ENCODE peak calls at places on chromosomes 3 and 15, in nine cellular contexts. F is cardiac muscle cell; E is GM23248; I is neuronal stem cell; Y is CD8-positive, alpha-beta memory T cell; L is sigmoid colon; Z is psoas muscle; D is endodermal cell; V is PC-3. J is an unnamed sample.

GRCh38 chr3:188036375-188036985 is 117.5 kb upstream of the LPP start:
- DNase-seq in Z (no peak), V (no peak), D (no peak), Y (no peak), I (no peak), F (no peak), E (no peak), L (no peak), J (no peak)

GRCh38 chr3:116260491-116260890 is 184.8 kb downstream of the LSAMP start:
- DNase-seq in E (no peak), D (no peak), V (no peak), Z (no peak), I (no peak), Y (no peak), F (no peak), L (no peak), J (no peak)

GRCh38 chr3:190865828-190866227 is 3.3 kb upstream of the GMNC start:
- DNase-seq in V (peak), D (peak), Y (no peak), F (no peak), E (no peak), Z (no peak), I (no peak), L (no peak), J (no peak)

GRCh38 chr3:195762249-195762585 is 41.4 kb downstream of the MUC20 start:
- DNase-seq in E (no peak), Y (no peak), I (no peak), F (no peak), D (no peak), Z (no peak), L (no peak), V (no peak), J (no peak)

GRCh38 chr15:62791694-62792093 is 250.9 kb upstream of the TPM1 start:
- DNase-seq in V (no peak), Z (no peak), E (no peak), F (no peak), I (no peak), D (no peak), L (no peak), Y (no peak), J (no peak)

GRCh38 chr3:71172951-71173350 is 410.6 kb downstream of the FOXP1 start:
- DNase-seq in I (no peak), E (peak), F (no peak), Y (no peak), Z (no peak), V (no peak), L (no peak), D (no peak), J (no peak)

GRCh38 chr3:52777959-52778805 is 783 bp downstream of the ITIH1 start:
- DNase-seq in F (no peak), E (no peak), I (no peak), L (peak), V (no peak), D (peak), Y (no peak), Z (no peak), J (no peak)

GRCh38 chr3:104437891-104438290 is 928.8 kb upstream of the ALCAM start:
- DNase-seq in V (peak), D (peak), Y (no peak), Z (no peak), L (no peak), E (peak), I (no peak), F (no peak), J (no peak)

GRCh38 chr3:187531831-187532230 is 138.4 kb downstream of the SST start:
- DNase-seq in Y (no peak), V (no peak), I (no peak), F (no peak), E (peak), Z (no peak), L (no peak), D (no peak), J (no peak)

GRCh38 chr3:89223188-89223587 is 115.8 kb downstream of the EPHA3 start:
- DNase-seq in E (no peak), V (no peak), I (no peak), Y (no peak), F (no peak), Z (no peak), L (no peak), D (no peak), J (no peak)

GRCh38 chr3:107745354-107745753 is 222.6 kb downstream of the BBX start:
- DNase-seq in E (no peak), Z (no peak), L (no peak), I (no peak), F (no peak), D (no peak), V (no peak), Y (no peak), J (no peak)

GRCh38 chr3:167241048-167241845 is 138.8 kb downstream of the ZBBX start:
- DNase-seq in Y (no peak), D (no peak), V (no peak), I (no peak), E (no peak), Z (no peak), F (no peak), L (no peak), J (no peak)

GRCh38 chr3:4290272-4290893 is 12.8 kb upstream of the SETMAR start:
- DNase-seq in Z (no peak), L (no peak), Y (peak), E (peak), V (peak), D (peak), I (peak), F (peak), J (peak)

GRCh38 chr3:128348805-128349531 is 117.7 kb downstream of the DNAJB8 start:
- DNase-seq in Z (peak), I (no peak), D (no peak), Y (no peak), L (peak), F (no peak), E (peak), V (peak), J (no peak)

GRCh38 chr15:89442671-89443307 is 53.6 kb downstream of the RHCG start:
- DNase-seq in Z (peak), F (peak), L (no peak), I (peak), Y (no peak), D (peak), V (peak), E (peak), J (no peak)

GRCh38 chr15:59443341-59444081 is 5.5 kb downstream of the FAM81A start:
- DNase-seq in L (no peak), I (no peak), Z (no peak), F (no peak), V (no peak), D (peak), E (no peak), Y (no peak), J (no peak)

GRCh38 chr3:63364495-63364894 is 86.4 kb downstream of the SYNPR start:
- DNase-seq in Y (no peak), D (no peak), Z (no peak), I (no peak), L (no peak), F (peak), E (peak), V (peak), J (no peak)

GRCh38 chr3:167653750-167654149 is at the start of gene WDR49:
- DNase-seq in I (peak), Y (no peak), Z (no peak), L (no peak), E (no peak), V (no peak), F (no peak), D (peak), J (no peak)

GRCh38 chr15:85380860-85381535 is 595 bp downstream of the AKAP13 start:
- DNase-seq in Z (peak), Y (peak), D (no peak), V (peak), I (peak), L (peak), F (peak), E (peak), J (no peak)

GRCh38 chr3:14289590-14290453 is 111.2 kb downstream of the LSM3 start:
- DNase-seq in Y (no peak), L (no peak), D (no peak), F (peak), E (peak), V (peak), Z (no peak), I (no peak), J (peak)

GRCh38 chr3:185929192-185930151 is 8.3 kb downstream of the TRA2B start:
- DNase-seq in E (peak), Y (no peak), I (no peak), V (no peak), F (no peak), D (peak), L (no peak), Z (no peak), J (no peak)

GRCh38 chr3:185932213-185932612 is 5.6 kb downstream of the TRA2B start:
- DNase-seq in L (no peak), Z (no peak), F (no peak), Y (no peak), E (peak), V (no peak), D (peak), I (no peak), J (no peak)

GRCh38 chr3:185930393-185931107 is 7.3 kb downstream of the TRA2B start:
- DNase-seq in F (no peak), Y (no peak), V (no peak), Z (no peak), I (no peak), E (peak), L (no peak), D (peak), J (no peak)

GRCh38 chr3:185933374-185933950 is 4.4 kb downstream of the TRA2B start:
- DNase-seq in V (no peak), E (no peak), F (no peak), Y (no peak), I (no peak), Z (no peak), L (no peak), D (no peak), J (no peak)

GRCh38 chr3:185931777-185932176 is 6.0 kb downstream of the TRA2B start:
- DNase-seq in V (no peak), E (peak), L (no peak), Z (no peak), I (no peak), Y (no peak), D (no peak), F (no peak), J (no peak)
- H3K4me3 ChIP-seq in V (peak), E (peak), L (no peak), Z (peak), I (no peak), Y (peak), D (peak), F (peak), J (peak)

GRCh38 chr3:135966875-135967274 is 1.3 kb downstream of the PPP2R3A start:
- DNase-seq in I (no peak), V (no peak), D (no peak), F (no peak), L (no peak), E (peak), Y (no peak), Z (no peak), J (no peak)

GRCh38 chr3:135964160-135964955 is 1.2 kb upstream of the PPP2R3A start:
- DNase-seq in D (no peak), E (no peak), Y (no peak), L (no peak), I (no peak), F (no peak), V (no peak), Z (no peak), J (no peak)

GRCh38 chr3:135966349-135966695 is 794 bp downstream of the PPP2R3A start:
- DNase-seq in V (no peak), F (peak), E (no peak), D (no peak), Z (no peak), I (no peak), L (no peak), Y (no peak), J (no peak)

GRCh38 chr3:135965506-135966348 is at the start of gene PPP2R3A:
- DNase-seq in D (peak), L (peak), V (peak), E (peak), I (peak), F (peak), Y (peak), Z (peak), J (no peak)

DNA sequence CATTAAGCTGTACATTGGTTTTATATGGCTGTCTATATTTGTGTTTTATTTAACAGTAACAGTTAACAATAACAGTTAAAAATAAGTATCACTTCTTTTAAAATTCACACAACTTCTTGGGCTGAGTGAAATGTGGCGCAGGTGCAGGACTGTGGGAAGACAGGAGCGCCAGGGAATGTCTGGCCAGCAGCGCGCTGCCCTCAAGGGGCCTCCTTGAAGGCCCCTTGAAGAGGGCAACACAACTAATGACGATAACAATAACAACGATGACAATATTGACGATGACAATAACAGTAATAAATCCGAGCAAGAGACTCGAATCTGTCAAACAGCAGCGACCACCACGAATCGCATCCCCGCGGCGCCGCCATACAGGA is 411 bp upstream of the PPP2R3A start:
- DNase-seq in D (no peak), F (no peak), V (no peak), I (no peak), Z (no peak), L (no peak), E (no peak), Y (no peak), J (no peak)
- H3K4me3 ChIP-seq in D (peak), F (peak), V (peak), I (peak), Z (peak), L (peak), E (peak), Y (no peak), J (peak)

DNA sequence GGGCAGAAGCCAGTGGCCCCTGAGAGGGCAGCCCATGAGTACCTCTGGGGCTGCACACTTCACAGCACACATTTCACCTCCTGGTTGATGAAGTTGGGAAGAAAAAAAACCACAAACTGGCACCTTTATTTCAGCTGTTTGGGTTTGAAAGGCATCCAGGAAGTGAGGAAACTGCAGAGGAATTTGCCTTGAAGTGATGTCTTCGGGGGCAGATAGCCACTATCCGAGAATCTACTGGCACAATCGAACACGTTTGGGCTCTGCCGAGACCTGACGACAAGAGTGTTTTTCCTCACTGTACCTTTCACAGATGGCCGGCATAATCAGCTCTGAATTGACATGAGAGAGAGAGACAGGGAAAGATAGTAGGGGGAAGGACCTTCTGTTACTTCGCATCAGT is 59.7 kb downstream of the LRIG1 start:
- DNase-seq in F (no peak), E (peak), V (peak), L (peak), I (no peak), Y (no peak), D (peak), Z (no peak), J (no peak)
- H3K4me3 ChIP-seq in F (no peak), E (peak), V (no peak), L (no peak), I (no peak), Y (no peak), D (no peak), Z (no peak), J (no peak)

GRCh38 chr3:143280984-143281383 is 161.4 kb downstream of the CHST2 start:
- DNase-seq in V (no peak), D (no peak), I (no peak), E (no peak), Y (no peak), F (no peak), Z (no peak), L (no peak), J (no peak)
- H3K4me3 ChIP-seq in V (no peak), D (no peak), I (no peak), E (no peak), Y (no peak), F (no peak), Z (no peak), L (no peak), J (no peak)

DNA sequence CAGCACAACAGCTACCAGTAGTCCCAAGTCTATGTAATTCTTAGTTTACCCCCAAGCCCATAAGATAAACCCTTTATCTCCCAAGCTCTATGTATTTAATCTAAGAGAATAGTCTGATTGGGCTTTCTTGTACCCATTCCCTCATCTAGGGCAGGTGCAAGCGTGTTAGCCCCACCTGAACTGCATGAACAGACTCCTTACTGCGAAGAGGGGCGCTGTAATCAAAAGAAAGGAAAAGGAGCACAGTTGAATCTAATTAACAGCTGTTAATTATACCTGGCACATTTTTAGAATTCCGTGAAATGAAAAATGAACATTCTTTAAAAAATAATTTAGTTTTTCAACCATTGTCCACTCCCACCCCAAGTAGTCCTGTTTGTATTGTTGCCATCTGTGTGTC is 26.4 kb upstream of the NEDD4 start:
- DNase-seq in E (no peak), L (no peak), Z (no peak), I (no peak), D (no peak), Y (no peak), F (no peak), V (no peak), J (no peak)
- H3K4me3 ChIP-seq in E (no peak), L (no peak), Z (no peak), I (no peak), D (no peak), Y (no peak), F (no peak), V (no peak), J (no peak)

GRCh38 chr3:42847731-42848130 is 27.9 kb downstream of the CYP8B1 start:
- DNase-seq in I (no peak), Y (no peak), D (no peak), E (no peak), Z (no peak), V (no peak), F (no peak), L (no peak), J (no peak)
- H3K4me3 ChIP-seq in I (no peak), Y (no peak), D (no peak), E (no peak), Z (no peak), V (no peak), F (no peak), L (no peak), J (no peak)

DNA sequence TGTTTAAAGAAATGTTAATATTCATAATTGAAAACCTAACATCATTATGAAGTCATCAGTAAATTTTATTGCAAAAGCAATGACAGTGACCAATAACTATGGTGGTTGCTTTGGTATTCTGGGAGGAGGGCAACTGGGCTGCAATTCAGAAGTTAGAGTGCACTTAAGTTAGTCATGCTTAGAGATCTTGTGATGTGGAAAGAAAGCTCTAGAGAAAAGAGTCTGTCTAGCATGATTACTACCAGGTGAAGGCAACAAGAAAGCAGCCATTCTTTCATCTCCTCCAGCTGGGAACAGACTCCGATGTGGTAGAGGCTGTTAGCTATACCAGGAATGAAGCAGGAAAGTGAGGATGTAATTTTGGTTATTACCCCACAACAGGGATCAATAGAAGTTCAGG is 625.6 kb downstream of the SI start:
- DNase-seq in Y (no peak), D (no peak), L (no peak), V (no peak), F (no peak), Z (no peak), I (no peak), E (peak), J (no peak)
- H3K4me3 ChIP-seq in Y (no peak), D (no peak), L (no peak), V (no peak), F (no peak), Z (no peak), I (no peak), E (peak), J (no peak)

DNA sequence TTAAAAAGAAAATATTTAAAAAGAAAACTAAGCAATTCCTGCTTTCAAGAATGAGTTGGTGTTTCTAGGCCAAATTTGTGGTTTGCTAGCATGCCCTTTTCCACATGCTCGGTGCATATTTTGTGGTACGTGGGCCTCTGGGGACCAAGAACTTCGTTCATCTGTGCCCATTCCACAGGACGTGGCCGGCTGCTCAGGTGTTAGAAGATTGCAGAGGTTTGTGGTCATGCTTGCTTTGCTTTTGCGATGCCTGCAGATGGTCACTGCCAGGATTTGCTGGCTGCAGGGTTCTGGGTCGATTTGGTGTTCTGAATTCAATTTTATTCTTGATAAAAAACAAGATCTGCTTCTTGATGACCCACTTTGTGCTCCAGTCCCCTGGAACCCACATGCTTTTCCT is 7.5 kb downstream of the PSTPIP1 start:
- DNase-seq in V (no peak), L (no peak), D (no peak), F (no peak), Z (no peak), I (no peak), E (no peak), Y (no peak), J (no peak)
- H3K4me3 ChIP-seq in V (no peak), L (no peak), D (no peak), F (no peak), Z (no peak), I (no peak), E (no peak), Y (peak), J (no peak)

GRCh38 chr15:32859246-32859645 is 141.4 kb downstream of the GREM1 start:
- DNase-seq in L (no peak), F (no peak), V (no peak), Z (no peak), D (no peak), Y (no peak), I (no peak), E (no peak), J (no peak)

GRCh38 chr15:32864841-32865240 is 147.0 kb downstream of the GREM1 start:
- DNase-seq in Y (no peak), I (no peak), E (no peak), V (no peak), F (no peak), D (no peak), Z (no peak), L (no peak), J (no peak)

GRCh38 chr15:32859996-32860395 is 142.2 kb downstream of the GREM1 start:
- DNase-seq in F (no peak), V (no peak), E (no peak), L (no peak), Y (no peak), I (no peak), D (no peak), Z (no peak), J (no peak)

GRCh38 chr15:32864051-32864450 is 146.2 kb downstream of the GREM1 start:
- DNase-seq in Z (no peak), F (no peak), L (no peak), D (no peak), E (no peak), Y (no peak), I (no peak), V (no peak), J (no peak)

GRCh38 chr15:32861741-32862140 is 143.9 kb downstream of the GREM1 start:
- DNase-seq in Z (peak), I (peak), V (no peak), F (no peak), E (peak), Y (no peak), L (no peak), D (peak), J (no peak)
- H3K4me3 ChIP-seq in Z (peak), I (peak), V (no peak), F (no peak), E (peak), Y (no peak), L (peak), D (no peak), J (peak)

J was measured in HFF-Myc.